ENCODE peak calls at places on chromosome 4, in ten cellular contexts. B, X, O, U, T, L, F, D, A and W are unnamed samples.

GRCh38 chr4:175805863-175806262 is 6.2 kb downstream of the GPM6A start:
- DNase-seq in U (no peak), X (no peak), L (no peak), D (no peak), F (no peak), O (no peak), A (no peak), T (no peak), B (no peak), W (no peak)

GRCh38 chr4:140645614-140646412 is 77.1 kb upstream of the UCP1 start:
- DNase-seq in A (no peak), D (no peak), L (no peak), B (no peak), T (no peak), U (no peak), O (no peak), F (peak; percentile 26), X (no peak), W (peak; percentile 85)

GRCh38 chr4:2390146-2390545 is 28.3 kb downstream of the ZFYVE28 start:
- DNase-seq in X (no peak), U (no peak), L (no peak), A (no peak), B (peak; percentile 96), O (no peak), F (no peak), T (no peak), D (no peak), W (no peak)

GRCh38 chr4:92047209-92047877 is 256.4 kb upstream of the GRID2 start:
- DNase-seq in T (no peak), O (no peak), X (no peak), D (no peak), L (no peak), B (no peak), U (no peak), A (no peak), F (no peak), W (no peak)

GRCh38 chr4:88244821-88245579 is 39.4 kb downstream of the PPM1K start:
- DNase-seq in X (no peak), O (peak; percentile 4), B (no peak), D (no peak), A (no peak), L (no peak), U (no peak), F (no peak), T (no peak), W (no peak)

GRCh38 chr4:69054578-69055200 is 41.6 kb upstream of the UGT2B7 start:
- DNase-seq in D (no peak), F (no peak), X (peak; percentile 95), O (no peak), T (no peak), B (peak; percentile 44), L (peak; percentile 63), U (no peak), A (no peak), W (peak; percentile 87)

GRCh38 chr4:17580969-17581368 is 4.0 kb downstream of the LAP3 start:
- DNase-seq in O (no peak), X (peak; percentile 83), F (no peak), T (no peak), L (no peak), D (no peak), A (no peak), U (no peak), B (no peak), W (no peak)

GRCh38 chr4:152316969-152317368 is 218.9 kb downstream of the FBXW7 start:
- DNase-seq in T (no peak), D (no peak), L (no peak), A (no peak), U (no peak), X (peak; percentile 29), B (no peak), O (no peak), F (peak; percentile 4), W (no peak)

GRCh38 chr4:168648929-168649328 is 152.1 kb downstream of the PALLD start:
- DNase-seq in O (no peak), T (no peak), U (no peak), F (no peak), D (no peak), X (peak; percentile 83), B (no peak), A (no peak), L (peak; percentile 14), W (no peak)

GRCh38 chr4:39565925-39566630 is 38.8 kb upstream of the UGDH start:
- DNase-seq in D (no peak), T (no peak), X (peak; percentile 96), U (no peak), F (no peak), O (no peak), A (no peak), L (peak; percentile 55), B (no peak), W (no peak)

GRCh38 chr4:121898150-121898549 is 27.9 kb upstream of the BBS7 start:
- DNase-seq in B (peak; percentile 32), X (no peak), O (no peak), L (no peak), D (no peak), U (no peak), A (no peak), T (peak; percentile 23), F (no peak), W (no peak)

GRCh38 chr4:12588572-12588971 is 895.6 kb downstream of the RAB28 start:
- DNase-seq in A (no peak), T (no peak), L (no peak), B (no peak), X (peak; percentile 54), F (no peak), D (no peak), O (no peak), U (no peak), W (no peak)